ENCODE peak calls at places on chromosome 10, in seven cellular contexts. Q, Z, N, U, O, B and V are unnamed samples.

GRCh38 chr10:11260136-11260535 is 242.5 kb downstream of the CELF2 start:
- DNase-seq in Q (no peak), Z (no peak), N (no peak), U (no peak), O (no peak), B (no peak), V (no peak)

GRCh38 chr10:100342627-100342972 is 4.4 kb upstream of the SCD start:
- DNase-seq in Q (no peak), Z (no peak), N (no peak), U (no peak), O (no peak), B (no peak), V (no peak)

GRCh38 chr10:21432266-21432665 is 93.2 kb downstream of the SKIDA1 start:
- DNase-seq in Q (no peak), Z (no peak), N (no peak), U (no peak), O (no peak), B (no peak), V (no peak)

GRCh38 chr10:117409549-117410283 is 34.5 kb upstream of the PDZD8 start:
- DNase-seq in Q (no peak), Z (no peak), N (peak; percentile 43), U (no peak), O (no peak), B (no peak), V (no peak)

GRCh38 chr10:74859546-74859945 is 33.1 kb downstream of the KAT6B start:
- DNase-seq in Q (no peak), Z (no peak), N (no peak), U (no peak), O (no peak), B (no peak), V (no peak)

GRCh38 chr10:60565492-60565891 is 175.8 kb upstream of the ANK3 start:
- DNase-seq in Q (no peak), Z (no peak), N (no peak), U (no peak), O (no peak), B (no peak), V (no peak)

GRCh38 chr10:110610308-110610774 is 33.8 kb upstream of the RBM20 start:
- DNase-seq in Q (no peak), Z (no peak), N (no peak), U (peak; percentile 56), O (peak; percentile 31), B (peak; percentile 68), V (peak; percentile 51)

GRCh38 chr10:11773777-11774441 is 31.7 kb downstream of the ECHDC3 start:
- DNase-seq in Q (no peak), Z (no peak), N (no peak), U (no peak), O (no peak), B (no peak), V (no peak)

GRCh38 chr10:62388328-62388727 is 14.2 kb downstream of the ZNF365 start:
- DNase-seq in Q (no peak), Z (no peak), N (no peak), U (no peak), O (no peak), B (no peak), V (no peak)

GRCh38 chr10:6583447-6583846 is 3.4 kb upstream of the PRKCQ start:
- DNase-seq in Q (no peak), Z (no peak), N (no peak), U (no peak), O (no peak), B (no peak), V (no peak)

GRCh38 chr10:112832361-112832878 is 117.6 kb upstream of the TCF7L2 start:
- DNase-seq in Q (no peak), Z (no peak), N (no peak), U (no peak), O (no peak), B (peak; percentile 54), V (peak; percentile 35)

GRCh38 chr10:36313142-36313541 is 671.0 kb upstream of the FZD8 start:
- DNase-seq in Q (no peak), Z (no peak), N (no peak), U (no peak), O (no peak), B (no peak), V (no peak)

GRCh38 chr10:21895932-21896331 is 107.6 kb downstream of the DNAJC1 start:
- DNase-seq in Q (no peak), Z (no peak), N (no peak), U (no peak), O (no peak), B (no peak), V (no peak)

GRCh38 chr10:28217848-28218247 is 85.0 kb downstream of the MPP7 start:
- DNase-seq in Q (no peak), Z (no peak), N (no peak), U (no peak), O (no peak), B (peak; percentile 80), V (peak; percentile 9)